ENCODE peak calls at places on chromosomes 16 and 17, in six cellular contexts. F, M, Q, I, A and V are unnamed samples.

GRCh38 chr17:51640108-51640622 is 379.8 kb downstream of the UTP18 start:
- DNase-seq in F (no peak), M (no peak), Q (no peak), I (no peak), A (peak; percentile 0), V (peak; percentile 55)

GRCh38 chr17:29495011-29495410 is 71.8 kb downstream of the ABHD15 start:
- DNase-seq in F (no peak), M (peak; percentile 47), Q (peak; percentile 17), I (no peak), A (no peak), V (no peak)

GRCh38 chr16:19136549-19137196 is 22.9 kb downstream of the ITPRIPL2 start:
- DNase-seq in F (no peak), M (peak; percentile 42), Q (no peak), I (no peak), A (peak; percentile 66), V (no peak)

GRCh38 chr16:56506941-56507340 is 12.9 kb downstream of the BBS2 start:
- DNase-seq in F (no peak), M (peak; percentile 47), Q (peak; percentile 42), I (no peak), A (no peak), V (no peak)

GRCh38 chr16:56988161-56988947 is 1.0 kb upstream of the NLRC5 start:
- DNase-seq in F (no peak), M (no peak), Q (peak; percentile 29), I (no peak), A (no peak), V (no peak)

GRCh38 chr16:54136276-54136625 is 150.3 kb downstream of the IRX3 start:
- DNase-seq in F (no peak), M (no peak), Q (peak; percentile 46), I (no peak), A (no peak), V (peak; percentile 10)

GRCh38 chr17:44878627-44879221 is 20.5 kb downstream of the EFTUD2 start:
- DNase-seq in F (no peak), M (peak; percentile 53), Q (peak; percentile 58), I (no peak), A (no peak), V (no peak)

GRCh38 chr17:34386925-34387550 is 24.0 kb upstream of the CCL1 start:
- DNase-seq in F (peak; percentile 47), M (peak; percentile 35), Q (peak; percentile 65), I (no peak), A (no peak), V (no peak)

GRCh38 chr17:10754109-10754508 is 24.3 kb upstream of the TMEM220 start:
- DNase-seq in F (no peak), M (peak; percentile 16), Q (peak; percentile 31), I (peak; percentile 74), A (peak; percentile 17), V (no peak)

GRCh38 chr16:30995927-30996323 is 10.9 kb downstream of the HSD3B7 start:
- DNase-seq in F (no peak), M (no peak), Q (no peak), I (no peak), A (no peak), V (no peak)
- H3K27ac ChIP-seq in F (peak overlapping the region; percentile 87), M (peak overlapping the region; percentile 86), Q (no peak overlapping the region), I (no peak overlapping the region), A (no peak overlapping the region), V (peak overlapping the region; percentile 82)

DNA sequence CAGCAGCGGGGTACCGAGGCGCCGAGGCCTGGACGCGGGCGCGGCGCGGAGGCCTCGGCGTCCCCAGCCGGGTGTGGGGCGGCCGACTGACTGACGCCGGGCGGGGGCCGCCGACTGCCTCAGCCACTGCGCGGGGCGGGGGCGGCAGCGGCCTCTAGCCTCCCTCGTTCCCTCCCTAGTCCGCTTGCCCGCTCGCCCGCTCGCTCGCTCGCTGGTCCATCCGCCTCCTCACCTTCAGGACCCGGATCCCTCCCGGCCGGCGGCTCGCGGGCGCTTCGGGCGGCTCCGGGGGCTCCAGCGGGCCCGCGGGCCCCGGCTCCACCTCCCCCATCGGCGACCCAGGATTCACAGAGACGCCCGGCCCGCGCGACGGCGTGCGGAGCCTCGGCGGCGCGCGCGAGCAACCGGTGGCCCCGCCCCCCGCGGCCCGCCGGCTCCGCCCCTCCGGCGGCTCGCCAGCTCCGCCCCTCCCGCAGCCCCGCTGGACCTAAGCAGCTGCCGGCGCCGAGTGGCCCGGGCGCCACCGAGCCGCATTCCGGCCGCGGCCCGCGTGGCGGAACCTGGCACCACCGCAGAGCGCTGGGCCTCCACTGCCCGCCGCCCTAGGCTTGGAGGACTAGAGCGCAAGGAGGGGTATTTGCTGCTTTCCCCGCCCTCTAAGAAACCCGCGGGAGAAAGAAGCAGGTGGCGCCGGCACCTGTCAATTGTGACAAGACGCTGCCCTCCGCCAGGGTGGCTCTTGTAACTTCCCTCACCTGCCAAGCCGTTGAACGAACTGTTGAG is 773 bp downstream of the PHLPP2 start:
- DNase-seq in F (peak; percentile 94), M (peak; percentile 52), Q (peak; percentile 65), I (peak; percentile 85), A (peak; percentile 77), V (no peak)
- H3K27ac ChIP-seq in F (peak overlapping the region; percentile 95), M (peak overlapping the region; percentile 58), Q (peak overlapping the region; percentile 90), I (peak overlapping the region; percentile 89), A (no peak overlapping the region), V (peak overlapping the region; percentile 60)

DNA sequence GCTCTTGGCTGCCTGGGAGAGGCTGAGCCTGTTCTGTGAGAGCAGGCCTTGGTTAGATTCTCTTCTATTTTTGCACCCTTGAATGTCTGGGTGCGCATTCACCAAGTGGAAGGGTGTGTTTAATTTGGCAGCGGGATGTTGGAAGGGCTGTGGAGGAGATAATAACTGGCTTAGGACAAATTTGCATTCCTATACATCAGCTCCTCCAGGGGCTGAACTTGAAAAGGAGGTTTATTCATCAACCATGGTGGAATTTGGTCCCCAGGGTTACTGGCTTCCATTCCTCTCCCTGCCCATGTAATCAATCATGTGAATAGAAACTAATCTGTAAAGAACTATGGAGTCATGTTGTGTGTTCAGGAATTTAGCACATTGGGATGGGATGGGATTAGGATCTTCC is 100.3 kb upstream of the FOXF1 start:
- DNase-seq in F (no peak), M (no peak), Q (no peak), I (no peak), A (no peak), V (no peak)
- H3K27ac ChIP-seq in F (no peak overlapping the region), M (no peak overlapping the region), Q (no peak overlapping the region), I (no peak overlapping the region), A (no peak overlapping the region), V (no peak overlapping the region)

GRCh38 chr17:72423286-72423589 is 302.4 kb downstream of the SOX9 start:
- DNase-seq in F (no peak), M (no peak), Q (no peak), I (no peak), A (no peak), V (no peak)
- H3K27ac ChIP-seq in F (no peak overlapping the region), M (no peak overlapping the region), Q (no peak overlapping the region), I (no peak overlapping the region), A (peak overlapping the region; percentile 98), V (peak overlapping the region; percentile 81)